ENCODE peak calls at places on chromosomes 12 and 14, in nine cellular contexts. M is HCT116, X is neural progenitor cell, H is PC-3, D is GM23248, S is OCI-LY7, W is GM23338, P is hepatocyte, A is SK-N-SH. B is an unnamed sample.

GRCh38 chr12:52253391-52254179 is 20.5 kb downstream of the KRT7 start:
- DNase-seq in M (no peak), X (no peak), H (peak; percentile 37), D (no peak), S (no peak), W (no peak), P (no peak), A (no peak), B (no peak)

GRCh38 chr12:79614730-79615129 is 76.0 kb downstream of the PAWR start:
- DNase-seq in M (no peak), X (no peak), H (peak; percentile 51), D (no peak), S (no peak), W (no peak), P (no peak), A (no peak), B (no peak)

GRCh38 chr14:67977468-67978034 is 158.0 kb downstream of the RAD51B start:
- DNase-seq in M (peak; percentile 38), X (no peak), H (no peak), D (no peak), S (no peak), W (no peak), P (no peak), A (no peak), B (no peak)

GRCh38 chr12:45543887-45544286 is 185.6 kb upstream of the ARID2 start:
- DNase-seq in M (peak; percentile 80), X (peak; percentile 79), H (peak; percentile 84), D (peak; percentile 84), S (peak; percentile 67), W (peak; percentile 90), P (peak; percentile 83), A (peak; percentile 69), B (peak; percentile 77)

GRCh38 chr12:50690923-50691322 is 73.0 kb upstream of the ATF1 start:
- DNase-seq in M (no peak), X (no peak), H (no peak), D (peak; percentile 48), S (no peak), W (no peak), P (no peak), A (no peak), B (no peak)

GRCh38 chr14:91473046-91473445 is 37.1 kb downstream of the PPP4R3A start:
- DNase-seq in M (no peak), X (no peak), H (no peak), D (no peak), S (no peak), W (no peak), P (no peak), A (no peak), B (no peak)

GRCh38 chr14:105173901-105174894 is 5.6 kb upstream of the JAG2 start:
- DNase-seq in M (no peak), X (no peak), H (no peak), D (no peak), S (peak; percentile 61), W (no peak), P (no peak), A (no peak), B (no peak)

GRCh38 chr12:214005-214736 is at the start of gene SLC6A12:
- DNase-seq in M (no peak), X (peak; percentile 33), H (no peak), D (peak; percentile 23), S (no peak), W (no peak), P (no peak), A (no peak), B (no peak)

GRCh38 chr14:22263961-22264360 is 325.1 kb downstream of the DAD1 start:
- DNase-seq in M (no peak), X (no peak), H (peak; percentile 34), D (no peak), S (no peak), W (no peak), P (no peak), A (no peak), B (no peak)

GRCh38 chr14:68520637-68521556 is 272.0 kb downstream of the ZFP36L1 start:
- DNase-seq in M (peak; percentile 81), X (no peak), H (peak; percentile 95), D (no peak), S (no peak), W (peak; percentile 64), P (peak; percentile 88), A (no peak), B (no peak)

GRCh38 chr12:52614381-52615207 is 3.8 kb downstream of the KRT73 start:
- DNase-seq in M (no peak), X (no peak), H (no peak), D (no peak), S (no peak), W (no peak), P (no peak), A (no peak), B (no peak)

GRCh38 chr14:82011460-82011859 is 477.8 kb upstream of the SEL1L start:
- DNase-seq in M (no peak), X (no peak), H (no peak), D (no peak), S (no peak), W (no peak), P (no peak), A (no peak), B (no peak)

GRCh38 chr12:10722502-10722904 is 620 bp downstream of the YBX3 start:
- DNase-seq in M (no peak), X (peak; percentile 59), H (peak; percentile 48), D (peak; percentile 88), S (peak; percentile 75), W (no peak), P (peak; percentile 81), A (peak; percentile 23), B (peak; percentile 47)

GRCh38 chr12:10722905-10723866 is at the start of gene YBX3:
- DNase-seq in M (peak; percentile 66), X (peak; percentile 83), H (peak; percentile 77), D (peak; percentile 89), S (peak; percentile 77), W (peak; percentile 86), P (peak; percentile 91), A (peak; percentile 14), B (peak; percentile 81)

GRCh38 chr12:10719482-10719881 is 3.6 kb downstream of the YBX3 start:
- DNase-seq in M (no peak), X (no peak), H (no peak), D (no peak), S (no peak), W (no peak), P (no peak), A (no peak), B (no peak)

GRCh38 chr12:10721654-10722501 is 1.2 kb downstream of the YBX3 start:
- DNase-seq in M (peak; percentile 81), X (peak; percentile 63), H (peak; percentile 84), D (peak; percentile 97), S (peak; percentile 71), W (peak; percentile 70), P (peak; percentile 93), A (no peak), B (peak; percentile 56)

GRCh38 chr12:10720974-10721565 is 2.1 kb downstream of the YBX3 start:
- DNase-seq in M (no peak), X (no peak), H (no peak), D (peak; percentile 37), S (no peak), W (no peak), P (no peak), A (no peak), B (no peak)
- H3K4me1 ChIP-seq in M (peaks cover 47% of the 10 kb centered on the region), X (peaks cover 56% of the 10 kb centered on the region), H (peaks cover 56% of the 10 kb centered on the region), D (peaks cover 63% of the 10 kb centered on the region), S (peaks cover 28% of the 10 kb centered on the region), W (peaks cover 61% of the 10 kb centered on the region), P (peaks cover 22% of the 10 kb centered on the region), A (no peaks in the 10 kb centered on the region), B (peaks cover 21% of the 10 kb centered on the region)

GRCh38 chr14:75566321-75566720 is 12.1 kb upstream of the FLVCR2 start:
- DNase-seq in M (no peak), X (no peak), H (peak; percentile 65), D (peak; percentile 55), S (no peak), W (no peak), P (peak; percentile 20), A (no peak), B (no peak)

GRCh38 chr14:75566752-75567151 is 11.7 kb upstream of the FLVCR2 start:
- DNase-seq in M (no peak), X (no peak), H (no peak), D (no peak), S (no peak), W (no peak), P (no peak), A (no peak), B (no peak)

GRCh38 chr14:75562048-75562447 is 16.4 kb upstream of the FLVCR2 start:
- DNase-seq in M (no peak), X (no peak), H (peak; percentile 9), D (peak; percentile 31), S (no peak), W (no peak), P (no peak), A (no peak), B (no peak)

GRCh38 chr14:75562494-75562893 is 15.9 kb upstream of the FLVCR2 start:
- DNase-seq in M (no peak), X (no peak), H (no peak), D (no peak), S (no peak), W (no peak), P (no peak), A (no peak), B (no peak)

DNA sequence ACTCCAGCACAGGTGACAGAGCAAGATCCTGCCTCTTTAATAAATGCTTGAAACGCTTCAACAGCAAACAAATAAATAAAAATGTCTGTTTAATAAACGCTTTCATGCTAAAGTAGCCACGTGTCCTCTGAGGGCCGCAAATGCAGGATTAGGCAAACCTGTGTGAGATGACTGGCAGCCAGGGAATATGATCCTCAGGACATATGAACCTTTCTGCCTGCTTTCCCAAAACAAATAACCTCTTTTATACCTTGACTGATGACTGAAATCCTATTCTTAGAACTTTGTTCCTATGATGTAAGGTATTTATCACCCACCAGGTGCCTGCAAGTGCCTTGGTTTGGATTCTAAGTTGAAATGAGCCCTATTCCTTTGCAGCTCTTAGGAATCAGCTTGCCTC is 14.5 kb upstream of the FLVCR2 start:
- DNase-seq in M (no peak), X (no peak), H (peak; percentile 34), D (no peak), S (no peak), W (no peak), P (no peak), A (no peak), B (no peak)
- TF ChIP-seq EZH2phosphoT487 in M (no peak), X (no peak), H (no peak), D (no peak), S (no peak), W (no peak), P (no peak), A (no peak), B (no peak)

GRCh38 chr12:46907791-46908190 is 82.0 kb upstream of the SLC38A4 start:
- DNase-seq in M (no peak), X (no peak), H (no peak), D (no peak), S (no peak), W (no peak), P (no peak), A (no peak), B (no peak)
- H2AFZ ChIP-seq in M (no peak overlapping the region), X (no peak overlapping the region), H (peak overlapping the region; percentile 35), D (no peak overlapping the region), S (no peak overlapping the region), W (no peak overlapping the region), P (no peak overlapping the region), A (no peak overlapping the region), B (no peak overlapping the region)

DNA sequence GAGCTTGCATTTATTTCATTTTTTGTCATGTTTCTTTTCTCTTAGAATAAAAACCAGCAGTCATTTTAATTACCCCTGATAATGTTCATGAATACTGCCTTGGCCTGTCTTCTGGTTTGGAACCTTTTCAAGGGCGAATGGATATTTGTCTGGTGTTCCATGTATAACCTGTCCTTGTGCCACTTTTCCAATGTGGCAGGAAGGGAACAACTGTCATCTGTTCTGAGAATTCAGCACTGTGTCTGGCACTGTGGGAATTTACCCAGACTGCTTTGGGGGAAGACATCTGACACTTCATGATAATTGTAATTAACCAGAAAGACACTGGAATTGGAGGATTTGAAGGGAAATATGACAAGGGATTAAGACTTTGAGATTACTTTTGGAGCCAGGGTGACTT is 352.8 kb downstream of the APAF1 start:
- DNase-seq in M (no peak), X (no peak), H (no peak), D (no peak), S (no peak), W (no peak), P (no peak), A (no peak), B (no peak)
- H3K4me1 ChIP-seq in M (no peaks in the 10 kb centered on the region), X (no peaks in the 10 kb centered on the region), H (no peaks in the 10 kb centered on the region), D (no peaks in the 10 kb centered on the region), S (no peaks in the 10 kb centered on the region), W (no peaks in the 10 kb centered on the region), P (no peaks in the 10 kb centered on the region), A (no peaks in the 10 kb centered on the region), B (no peaks in the 10 kb centered on the region)

B was measured in MM.1S.